ENCODE peak calls at places on chromosomes 4 and X, in eight cellular contexts. C is astrocyte, J is AG04450, U is cardiac muscle cell, T is A549, F is H9, Z is right atrium auricular region, E is endothelial cell. O is an unnamed sample.

GRCh38 chr4:12459126-12459525 is 1025.0 kb downstream of the RAB28 start:
- DNase-seq in C (no peak), J (no peak), U (no peak), T (no peak), F (no peak), Z (no peak), E (no peak), O (no peak)

GRCh38 chr4:172153694-172154093 is 340.5 kb downstream of the GALNTL6 start:
- DNase-seq in C (no peak), J (no peak), U (peak), T (no peak), F (no peak), Z (no peak), E (no peak), O (no peak)

GRCh38 chr4:99219072-99219471 is at the start of gene ADH6:
- DNase-seq in C (no peak), J (no peak), U (no peak), T (no peak), F (no peak), Z (no peak), E (no peak), O (no peak)

GRCh38 chr4:87838207-87838606 is 5.4 kb downstream of the MEPE start:
- DNase-seq in C (no peak), J (no peak), U (no peak), T (peak), F (no peak), Z (no peak), E (no peak), O (no peak)

GRCh38 chrX:49282647-49283011 is 13.0 kb downstream of the PPP1R3F start:
- DNase-seq in C (peak), J (no peak), U (peak), T (no peak), F (peak), Z (no peak), E (no peak), O (no peak)

GRCh38 chrX:154799554-154800348 is 5.5 kb downstream of the MPP1 start:
- DNase-seq in C (peak), J (no peak), U (no peak), T (peak), F (no peak), Z (no peak), E (peak), O (no peak)

GRCh38 chr4:6877070-6877469 is 32.6 kb upstream of the TBC1D14 start:
- DNase-seq in C (no peak), J (no peak), U (no peak), T (no peak), F (no peak), Z (no peak), E (no peak), O (no peak)

GRCh38 chrX:153970398-153971123 is 1.1 kb downstream of the HCFC1 start:
- DNase-seq in C (peak), J (no peak), U (peak), T (no peak), F (peak), Z (no peak), E (no peak), O (peak)

GRCh38 chrX:152520653-152521052 is 69.5 kb upstream of the GABRA3 start:
- DNase-seq in C (no peak), J (no peak), U (no peak), T (no peak), F (no peak), Z (no peak), E (no peak), O (no peak)

GRCh38 chrX:130093271-130093670 is 17.0 kb downstream of the ELF4 start:
- DNase-seq in C (no peak), J (no peak), U (no peak), T (no peak), F (no peak), Z (no peak), E (no peak), O (no peak)

GRCh38 chr4:165394275-165394674 is 15.5 kb downstream of the CPE start:
- DNase-seq in C (peak), J (no peak), U (no peak), T (no peak), F (no peak), Z (no peak), E (no peak), O (no peak)

GRCh38 chrX:136588060-136588459 is 56.0 kb downstream of the VGLL1 start:
- DNase-seq in C (no peak), J (no peak), U (no peak), T (no peak), F (no peak), Z (no peak), E (no peak), O (peak)

GRCh38 chrX:38959736-38960534 is 158.7 kb downstream of the MID1IP1 start:
- DNase-seq in C (no peak), J (no peak), U (peak), T (no peak), F (no peak), Z (no peak), E (no peak), O (no peak)

DNA sequence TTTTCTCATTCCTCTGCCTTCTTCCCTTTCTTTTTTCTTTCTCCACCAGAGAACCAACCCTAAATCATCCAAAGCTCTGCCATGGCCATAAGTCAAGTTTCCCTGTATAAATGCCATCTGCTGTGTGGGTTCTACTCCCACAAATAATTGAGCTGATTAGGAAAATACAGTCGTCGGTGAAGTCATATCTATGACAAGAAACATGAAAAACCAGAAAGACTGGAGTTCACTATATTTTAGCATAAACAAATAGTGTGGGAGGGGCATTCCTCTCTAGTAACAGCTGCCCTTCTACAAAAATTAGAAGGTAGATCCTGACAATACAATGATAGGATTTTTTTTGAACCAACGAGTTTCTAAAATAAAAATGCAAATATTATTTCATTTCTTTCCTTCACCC is 48.8 kb downstream of the SPOCK3 start:
- DNase-seq in C (no peak), J (no peak), U (no peak), T (no peak), F (no peak), Z (no peak), E (no peak), O (no peak)
- TF ChIP-seq CTCF in C (no peak), J (no peak), U (no peak), T (no peak), F (no peak), Z (no peak), E (no peak), O (no peak)

DNA sequence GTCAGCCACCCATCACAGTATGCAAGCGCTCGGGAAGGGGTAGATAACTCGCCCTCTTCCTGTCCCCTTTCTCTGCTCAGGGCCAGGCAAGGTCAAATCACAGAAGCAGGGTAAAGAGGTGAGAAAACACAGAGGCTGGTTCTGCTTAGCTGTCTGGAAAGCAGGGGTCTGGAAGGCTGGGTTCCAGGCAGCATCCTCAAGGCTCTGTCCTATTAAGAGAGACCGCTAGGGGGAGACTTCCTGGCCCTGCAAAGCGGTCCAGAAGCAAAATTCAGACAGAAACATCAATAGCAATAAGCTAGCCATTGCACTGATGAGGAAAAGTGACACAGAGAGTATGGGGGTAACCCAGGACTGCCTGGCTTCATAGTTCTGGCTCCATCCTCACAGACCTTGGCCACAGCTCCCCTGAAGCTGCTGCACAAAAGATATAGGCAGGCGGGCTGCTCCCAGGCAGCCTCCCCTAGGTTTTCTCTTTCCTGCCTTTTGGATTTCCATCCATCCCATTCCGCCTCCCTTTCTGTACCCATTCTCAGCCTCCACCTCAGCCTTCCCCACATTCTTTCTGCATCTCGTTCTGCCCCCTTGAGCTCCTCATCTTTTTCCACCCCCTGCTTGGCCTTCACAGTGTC is 308.5 kb downstream of the EVC2 start:
- DNase-seq in C (no peak), J (peak), U (peak), T (peak), F (peak), Z (no peak), E (peak), O (no peak)
- TF ChIP-seq CTCF in C (peak), J (peak), U (peak), T (peak), F (peak), Z (peak), E (peak), O (no peak)

DNA sequence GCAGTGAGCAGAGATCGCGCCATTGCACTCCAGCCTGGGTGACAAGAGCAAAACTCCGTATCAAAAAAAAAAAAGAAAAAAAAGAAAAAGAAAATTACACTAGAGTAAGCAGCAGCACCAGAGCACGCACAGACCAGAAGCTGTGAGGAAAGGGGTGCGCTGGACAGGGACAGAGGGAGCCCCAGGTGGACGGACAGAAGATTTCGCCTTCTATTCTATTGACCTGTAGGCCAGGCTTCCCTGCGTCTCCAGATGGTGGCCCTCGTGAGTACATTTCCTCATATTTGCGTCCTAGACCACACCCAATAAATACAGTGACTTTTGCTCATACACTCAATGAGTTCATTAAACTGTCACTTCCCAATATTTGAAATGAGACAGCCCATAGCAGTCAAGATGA is 19.1 kb downstream of the MTNR1A start:
- DNase-seq in C (no peak), J (no peak), U (no peak), T (no peak), F (peak), Z (no peak), E (no peak), O (no peak)
- TF ChIP-seq CTCF in C (no peak), J (no peak), U (no peak), T (no peak), F (peak), Z (no peak), E (no peak), O (no peak)

DNA sequence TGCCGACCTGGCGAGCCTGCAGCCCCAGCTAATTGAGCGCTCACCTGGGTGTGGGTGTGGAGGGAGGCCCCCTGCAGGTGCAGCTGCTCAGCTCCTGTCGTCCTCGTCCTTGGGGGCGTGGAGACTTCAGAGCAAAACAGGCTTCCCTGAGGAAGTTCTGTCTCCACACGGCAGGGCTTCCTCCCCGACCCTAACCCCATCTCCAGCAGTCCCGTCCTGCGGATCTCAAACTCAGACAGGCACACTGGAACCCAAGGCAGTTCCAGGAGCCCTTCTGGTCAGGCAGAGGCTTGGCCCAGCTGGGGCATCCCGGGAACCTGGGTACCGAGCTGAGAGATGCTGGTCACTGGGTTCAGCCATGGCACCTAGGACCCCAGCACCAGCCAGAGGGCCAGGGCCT is 24.4 kb downstream of the TACC3 start:
- DNase-seq in C (no peak), J (no peak), U (no peak), T (no peak), F (no peak), Z (no peak), E (no peak), O (no peak)
- TF ChIP-seq CTCF in C (no peak), J (no peak), U (no peak), T (no peak), F (no peak), Z (no peak), E (no peak), O (no peak)

GRCh38 chr4:155666701-155667537 is at the start of gene GUCY1A1:
- DNase-seq in C (peak), J (no peak), U (peak), T (no peak), F (peak), Z (peak), E (peak), O (peak)
- TF ChIP-seq CTCF in C (no peak), J (no peak), U (no peak), T (no peak), F (no peak), Z (no peak), E (no peak), O (no peak)

GRCh38 chr4:75046641-75047040 is 113.7 kb downstream of the PARM1 start:
- DNase-seq in C (no peak), J (no peak), U (no peak), T (no peak), F (no peak), Z (no peak), E (no peak), O (no peak)

GRCh38 chr4:75051431-75051830 is 118.5 kb downstream of the PARM1 start:
- DNase-seq in C (no peak), J (no peak), U (no peak), T (no peak), F (no peak), Z (no peak), E (no peak), O (no peak)

GRCh38 chr4:75042601-75043208 is 109.8 kb downstream of the PARM1 start:
- DNase-seq in C (no peak), J (no peak), U (no peak), T (no peak), F (no peak), Z (no peak), E (no peak), O (no peak)

GRCh38 chr4:75046226-75046625 is 113.3 kb downstream of the PARM1 start:
- DNase-seq in C (no peak), J (no peak), U (no peak), T (no peak), F (no peak), Z (no peak), E (no peak), O (no peak)

DNA sequence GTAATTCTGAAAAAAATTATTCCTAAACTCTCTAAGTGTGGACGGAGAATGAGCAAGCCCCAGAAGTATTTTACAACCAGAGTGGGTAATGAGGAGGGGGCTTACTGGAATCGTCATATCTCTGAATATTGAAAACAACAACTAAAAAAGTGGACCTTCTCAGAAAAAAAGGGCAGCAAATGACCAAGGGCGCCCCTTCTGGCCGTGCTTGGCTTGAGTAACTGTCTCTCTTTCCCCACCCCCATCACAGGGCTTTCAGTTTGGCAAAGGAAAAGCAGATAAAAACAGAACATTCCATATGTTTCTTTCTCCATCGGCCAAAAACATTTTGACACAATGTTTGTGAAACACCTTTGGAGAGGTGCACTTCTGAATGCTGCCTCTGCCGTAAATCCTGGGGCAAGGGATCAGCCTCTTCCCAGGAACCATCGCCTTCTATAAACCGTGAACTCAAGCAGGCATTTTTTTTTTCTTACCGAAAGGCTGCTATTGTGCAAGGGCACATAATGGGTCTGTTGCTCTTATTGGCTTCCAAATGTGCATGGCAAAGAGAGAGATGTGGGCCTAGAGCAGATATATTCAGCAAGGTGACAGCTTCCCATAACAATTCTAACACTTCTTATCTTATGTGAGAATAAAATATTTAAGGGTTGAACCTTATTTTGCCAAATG is 115.4 kb downstream of the PARM1 start:
- DNase-seq in C (no peak), J (no peak), U (no peak), T (peak), F (no peak), Z (no peak), E (no peak), O (no peak)
- TF ChIP-seq CTCF in C (no peak), J (peak), U (no peak), T (no peak), F (peak), Z (no peak), E (no peak), O (no peak)

GRCh38 chrX:750812-751211 is 120.2 kb downstream of the SHOX start:
- DNase-seq in C (no peak), J (no peak), U (no peak), T (no peak), F (no peak), Z (no peak), E (no peak), O (no peak)
- TF ChIP-seq CTCF in C (no peak), J (no peak), U (no peak), T (no peak), F (no peak), Z (no peak), E (no peak), O (no peak)

DNA sequence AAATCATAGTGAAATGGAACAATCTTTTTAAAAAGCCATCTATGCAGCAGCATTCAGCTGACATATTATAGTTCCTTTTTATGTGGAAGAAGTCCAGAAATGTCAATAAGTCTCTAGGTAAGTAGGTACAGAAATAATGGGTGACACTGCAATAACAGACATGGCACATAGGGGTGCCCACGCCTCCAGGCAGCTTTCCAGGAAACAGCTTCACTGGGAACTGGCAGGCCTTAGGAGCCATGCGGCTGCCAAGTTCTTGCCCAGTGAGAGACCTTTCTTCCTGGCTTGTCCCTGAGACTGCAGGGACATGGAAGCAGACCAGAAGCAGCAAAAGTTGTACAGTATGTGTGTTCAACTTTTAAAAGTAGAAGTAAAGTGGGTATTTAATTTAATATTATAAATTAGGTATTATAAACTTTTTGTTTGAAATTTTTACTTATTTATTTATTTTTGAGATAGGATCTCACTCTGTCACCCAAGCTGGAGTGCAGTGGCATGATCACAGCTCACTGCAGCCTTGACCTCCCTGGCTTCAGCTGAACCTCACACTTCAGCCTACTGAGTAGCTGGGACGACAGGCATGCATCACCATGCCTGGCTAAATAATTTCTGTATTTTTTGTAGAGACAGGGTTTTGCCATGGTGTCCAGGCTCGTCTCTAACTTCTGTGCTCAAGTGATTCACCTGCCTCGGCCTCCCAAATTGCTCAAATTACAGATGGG is 12.1 kb upstream of the ETNPPL start:
- DNase-seq in C (no peak), J (no peak), U (no peak), T (no peak), F (no peak), Z (no peak), E (no peak), O (no peak)
- TF ChIP-seq CTCF in C (no peak), J (no peak), U (no peak), T (no peak), F (peak), Z (peak), E (peak), O (no peak)

GRCh38 chr4:31968842-31969241 is 1248.7 kb downstream of the PCDH7 start:
- DNase-seq in C (no peak), J (no peak), U (no peak), T (no peak), F (no peak), Z (no peak), E (no peak), O (no peak)

GRCh38 chr4:31959972-31960371 is 1239.8 kb downstream of the PCDH7 start:
- DNase-seq in C (no peak), J (no peak), U (no peak), T (no peak), F (no peak), Z (no peak), E (no peak), O (no peak)

GRCh38 chr4:31964691-31965090 is 1244.5 kb downstream of the PCDH7 start:
- DNase-seq in C (no peak), J (no peak), U (no peak), T (no peak), F (no peak), Z (no peak), E (no peak), O (no peak)
- TF ChIP-seq CTCF in C (no peak), J (no peak), U (no peak), T (no peak), F (no peak), Z (no peak), E (no peak), O (no peak)